ENCODE peak calls at places on chromosome 16, in nine cellular contexts. K is HCT116, O is dorsolateral prefrontal cortex, M is PC-9, S is brain microvascular endothelial cell, Z is fibroblast of lung, U is A673, T is osteoblast, F is MM.1S. V is an unnamed sample.

GRCh38 chr16:49183911-49184310 is 97.7 kb downstream of the CBLN1 start:
- DNase-seq in Z (no peak), O (no peak), K (peak), F (peak), T (no peak), M (no peak), U (peak), S (no peak), V (no peak)

GRCh38 chr16:83992624-83993023 is 24.6 kb downstream of the NECAB2 start:
- DNase-seq in M (no peak), O (peak), S (peak), U (no peak), T (peak), Z (peak), F (no peak), K (no peak), V (peak)

GRCh38 chr16:12819126-12820117 is 15.7 kb upstream of the CPPED1 start:
- DNase-seq in F (peak), S (peak), U (peak), O (peak), T (peak), K (peak), M (no peak), Z (peak), V (peak)

GRCh38 chr16:88685156-88686061 is 898 bp downstream of the SNAI3 start:
- DNase-seq in U (peak), F (peak), S (peak), M (peak), O (no peak), T (peak), K (no peak), Z (peak), V (peak)

GRCh38 chr16:17566075-17566474 is 95.3 kb upstream of the XYLT1 start:
- DNase-seq in S (no peak), Z (no peak), T (no peak), O (no peak), U (no peak), M (no peak), F (no peak), K (no peak), V (no peak)

GRCh38 chr16:3819741-3820724 is 60.5 kb downstream of the CREBBP start:
- DNase-seq in O (no peak), U (peak), T (peak), M (peak), Z (peak), F (no peak), S (peak), K (peak), V (peak)

GRCh38 chr16:11300560-11300892 is 19.4 kb upstream of the PRM1 start:
- DNase-seq in T (no peak), O (no peak), K (no peak), S (no peak), F (no peak), Z (no peak), U (no peak), M (no peak), V (no peak)

GRCh38 chr16:55915116-55915827 is 40.1 kb upstream of the CES5A start:
- DNase-seq in T (no peak), O (no peak), S (no peak), F (no peak), Z (no peak), U (no peak), M (no peak), K (no peak), V (no peak)

GRCh38 chr16:70428178-70428998 is 10.5 kb downstream of the ST3GAL2 start:
- DNase-seq in Z (peak), F (peak), O (peak), K (peak), S (peak), T (peak), U (peak), M (peak), V (peak)

GRCh38 chr16:12260647-12261262 is 284.2 kb downstream of the SNX29 start:
- DNase-seq in S (peak), Z (peak), O (no peak), F (no peak), U (no peak), T (peak), M (no peak), K (peak), V (peak)

GRCh38 chr16:27640277-27640600 is 90.3 kb downstream of the KATNIP start:
- DNase-seq in O (peak), T (no peak), F (no peak), Z (no peak), M (no peak), U (no peak), S (no peak), K (no peak), V (no peak)

GRCh38 chr16:79509221-79509631 is 91.3 kb downstream of the MAF start:
- DNase-seq in O (peak), Z (no peak), M (no peak), K (no peak), S (no peak), T (no peak), F (no peak), U (no peak), V (no peak)

GRCh38 chr16:52318259-52319008 is 228.5 kb downstream of the TOX3 start:
- DNase-seq in Z (no peak), S (no peak), O (no peak), M (no peak), K (no peak), U (no peak), F (no peak), T (no peak), V (no peak)

GRCh38 chr16:82651921-82652601 is 25.3 kb downstream of the CDH13 start:
- DNase-seq in U (no peak), S (no peak), T (no peak), O (no peak), F (peak), K (no peak), Z (no peak), M (no peak), V (no peak)

GRCh38 chr16:90019201-90019542 is at the start of gene DBNDD1:
- DNase-seq in T (peak), F (no peak), K (no peak), M (no peak), Z (no peak), U (no peak), O (no peak), S (no peak), V (no peak)

GRCh38 chr16:23182675-23183485 is at the start of gene SCNN1G:
- DNase-seq in M (no peak), K (no peak), T (peak), F (peak), S (no peak), O (no peak), Z (no peak), U (peak), V (no peak)

GRCh38 chr16:4767872-4768548 is 1.0 kb upstream of the ZNF500 start:
- DNase-seq in K (peak), F (peak), Z (no peak), M (peak), U (peak), O (no peak), T (no peak), S (peak), V (peak)

GRCh38 chr16:27224271-27224737 is 21.0 kb downstream of the KDM8 start:
- DNase-seq in F (no peak), Z (no peak), U (no peak), K (no peak), T (peak), S (no peak), M (no peak), O (no peak), V (no peak)

GRCh38 chr16:57753448-57754353 is 18.1 kb downstream of the KATNB1 start:
- DNase-seq in T (peak), S (no peak), O (no peak), K (no peak), M (no peak), F (no peak), Z (no peak), U (no peak), V (no peak)

GRCh38 chr16:3001316-3001715 is 11.4 kb upstream of the CLDN9 start:
- DNase-seq in T (no peak), U (no peak), F (no peak), M (no peak), O (no peak), K (no peak), Z (no peak), S (no peak), V (no peak)

GRCh38 chr16:55031481-55031880 is 100.8 kb downstream of the IRX5 start:
- DNase-seq in U (no peak), M (no peak), O (no peak), K (no peak), F (no peak), T (no peak), Z (no peak), S (no peak), V (no peak)

GRCh38 chr16:27102701-27103575 is 36.2 kb downstream of the C16orf82 start:
- DNase-seq in O (no peak), Z (no peak), K (no peak), M (no peak), U (no peak), F (no peak), S (no peak), T (no peak), V (no peak)

GRCh38 chr16:54286330-54287017 is at the start of gene IRX3:
- DNase-seq in S (peak), T (peak), U (peak), F (no peak), Z (peak), O (no peak), M (peak), K (peak), V (peak)

GRCh38 chr16:87621976-87622713 is 19.8 kb downstream of the JPH3 start:
- DNase-seq in K (no peak), T (no peak), F (no peak), M (no peak), O (no peak), U (no peak), S (no peak), Z (no peak), V (no peak)

GRCh38 chr16:8736123-8736680 is 61.2 kb downstream of the TMEM186 start:
- DNase-seq in T (no peak), F (no peak), Z (no peak), S (no peak), O (no peak), M (no peak), K (no peak), U (no peak), V (no peak)

GRCh38 chr16:2697401-2697948 is 15.2 kb downstream of the KCTD5 start:
- DNase-seq in S (no peak), F (no peak), Z (no peak), M (no peak), K (no peak), O (no peak), T (no peak), U (no peak), V (no peak)

GRCh38 chr16:22189473-22190168 is 16.5 kb upstream of the EEF2K start:
- DNase-seq in M (no peak), T (peak), F (peak), O (no peak), K (no peak), U (no peak), Z (peak), S (no peak), V (peak)

GRCh38 chr16:56781565-56781964 is 51.6 kb downstream of the NUP93 start:
- DNase-seq in T (no peak), M (no peak), Z (no peak), S (no peak), F (no peak), U (peak), K (no peak), O (no peak), V (no peak)

GRCh38 chr16:71645450-71645849 is 19.5 kb downstream of the MARVELD3 start:
- DNase-seq in U (peak), T (peak), F (peak), S (peak), M (no peak), Z (peak), O (no peak), K (no peak), V (peak)

GRCh38 chr16:21158208-21159110 is at the start of gene LDAF1:
- DNase-seq in F (peak), O (peak), Z (peak), S (peak), K (peak), M (peak), U (peak), T (peak), V (peak)

DNA sequence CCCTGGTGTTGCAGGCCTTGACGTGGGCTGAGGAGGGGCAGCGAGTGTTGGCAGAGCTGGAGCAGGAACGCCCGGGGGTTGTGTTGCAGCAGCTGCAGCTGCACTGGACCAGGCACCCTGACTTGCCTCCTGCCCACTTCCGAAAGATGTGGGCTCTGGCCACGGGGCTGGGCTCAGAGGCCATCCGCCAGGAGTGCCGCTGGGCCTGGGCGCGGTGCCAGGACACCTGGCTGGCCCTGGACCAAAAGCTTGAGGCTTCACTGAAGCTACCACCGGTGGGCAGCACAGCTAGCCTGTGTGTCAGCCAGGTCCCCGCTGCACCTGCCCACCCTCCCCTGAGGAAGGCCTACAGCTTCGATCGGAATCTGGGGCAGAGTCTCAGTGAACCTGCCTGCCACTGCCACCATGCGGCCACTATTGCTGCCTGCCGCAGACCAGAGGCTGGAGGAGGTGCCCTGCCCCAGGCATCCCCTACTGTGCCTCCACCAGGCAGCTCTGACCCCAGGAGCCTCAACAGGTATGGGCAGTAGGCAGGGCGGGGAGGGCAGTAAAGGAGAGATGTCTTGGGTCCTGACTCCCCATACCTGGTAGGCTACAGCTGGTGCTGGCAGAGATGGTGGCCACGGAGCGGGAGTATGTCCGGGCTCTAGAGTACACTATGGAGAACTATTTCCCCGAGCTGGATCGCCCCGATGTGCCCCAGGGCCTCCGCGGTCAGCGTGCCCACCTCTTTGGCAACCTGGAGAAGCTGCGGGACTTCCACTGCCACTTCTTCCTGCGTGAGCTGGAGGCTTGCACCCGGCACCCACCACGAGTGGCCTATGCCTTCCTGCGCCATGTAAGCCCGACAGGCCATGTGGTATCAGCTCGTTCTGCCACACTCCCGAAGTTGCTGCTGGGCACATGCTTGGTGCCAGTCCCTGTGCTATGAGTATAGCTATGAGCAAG is 5.6 kb downstream of the PLEKHG4 start:
- DNase-seq in U (no peak), O (peak), M (peak), F (no peak), K (no peak), T (peak), S (no peak), Z (no peak), V (peak)
- TF ChIP-seq CTCF in U (no peak), O (peak), M (peak), F (peak), K (peak), T (peak), S (peak), Z (peak), V (peak)

GRCh38 chr16:30527635-30528178 is 1.3 kb upstream of the ZNF768 start:
- DNase-seq in Z (no peak), U (no peak), M (peak), F (peak), O (no peak), K (no peak), T (peak), S (no peak), V (no peak)
- H3K4me3 ChIP-seq in Z (no peak), U (peak), M (peak), F (peak), O (peak), K (peak), T (peak), S (peak), V (peak)

GRCh38 chr16:66013497-66013896 is 353.0 kb upstream of the CDH5 start:
- DNase-seq in Z (no peak), K (no peak), T (no peak), M (no peak), F (no peak), U (no peak), O (no peak), S (no peak), V (no peak)
- TF ChIP-seq CTCF in Z (no peak), K (no peak), T (no peak), M (no peak), F (no peak), U (no peak), O (no peak), S (no peak), V (no peak)

DNA sequence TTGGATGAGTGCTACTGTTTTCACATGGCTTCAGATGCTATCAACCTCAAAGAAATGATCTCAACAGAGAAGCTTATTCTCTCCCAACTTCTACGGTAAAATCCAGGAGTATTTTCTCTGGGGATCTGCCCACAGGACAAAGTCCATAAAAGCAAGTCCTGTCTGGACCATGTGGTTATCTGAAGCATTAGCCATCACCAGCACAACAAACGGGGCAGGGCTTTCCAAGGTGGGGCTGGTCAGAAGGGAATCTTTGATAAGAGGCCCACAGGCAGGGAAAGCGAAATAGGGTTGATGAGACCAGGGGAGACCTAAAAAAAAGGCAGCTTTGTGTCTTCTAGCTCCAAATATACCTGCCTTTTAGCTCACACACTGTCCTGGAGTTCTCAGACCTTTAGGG is 38.7 kb upstream of the CACNG3 start:
- DNase-seq in Z (no peak), U (no peak), S (no peak), T (no peak), F (no peak), O (no peak), M (no peak), K (no peak), V (no peak)
- H3K4me3 ChIP-seq in Z (no peak), U (no peak), S (no peak), T (no peak), F (no peak), O (no peak), M (no peak), K (no peak), V (no peak)

GRCh38 chr16:50668368-50669008 is 12.6 kb downstream of the SNX20 start:
- DNase-seq in F (no peak), T (no peak), Z (no peak), S (no peak), O (no peak), K (no peak), M (peak), U (no peak), V (no peak)
- TF ChIP-seq CTCF in F (no peak), T (no peak), Z (no peak), S (no peak), O (no peak), K (no peak), M (peak), U (no peak), V (no peak)

GRCh38 chr16:86503830-86504229 is 6.5 kb upstream of the FOXF1 start:
- DNase-seq in T (peak), U (no peak), F (no peak), M (no peak), O (no peak), Z (no peak), K (no peak), S (no peak), V (no peak)

GRCh38 chr16:86500708-86501510 is 9.4 kb upstream of the FOXF1 start:
- DNase-seq in F (no peak), U (no peak), T (peak), M (no peak), Z (no peak), S (no peak), K (no peak), O (no peak), V (no peak)

GRCh38 chr16:86502856-86503748 is 7.2 kb upstream of the FOXF1 start:
- DNase-seq in O (no peak), S (no peak), M (no peak), U (no peak), Z (peak), K (no peak), F (no peak), T (peak), V (no peak)

GRCh38 chr16:86499889-86500707 is 10.2 kb upstream of the FOXF1 start:
- DNase-seq in Z (no peak), M (no peak), F (no peak), U (no peak), S (no peak), K (no peak), T (peak), O (no peak), V (no peak)

DNA sequence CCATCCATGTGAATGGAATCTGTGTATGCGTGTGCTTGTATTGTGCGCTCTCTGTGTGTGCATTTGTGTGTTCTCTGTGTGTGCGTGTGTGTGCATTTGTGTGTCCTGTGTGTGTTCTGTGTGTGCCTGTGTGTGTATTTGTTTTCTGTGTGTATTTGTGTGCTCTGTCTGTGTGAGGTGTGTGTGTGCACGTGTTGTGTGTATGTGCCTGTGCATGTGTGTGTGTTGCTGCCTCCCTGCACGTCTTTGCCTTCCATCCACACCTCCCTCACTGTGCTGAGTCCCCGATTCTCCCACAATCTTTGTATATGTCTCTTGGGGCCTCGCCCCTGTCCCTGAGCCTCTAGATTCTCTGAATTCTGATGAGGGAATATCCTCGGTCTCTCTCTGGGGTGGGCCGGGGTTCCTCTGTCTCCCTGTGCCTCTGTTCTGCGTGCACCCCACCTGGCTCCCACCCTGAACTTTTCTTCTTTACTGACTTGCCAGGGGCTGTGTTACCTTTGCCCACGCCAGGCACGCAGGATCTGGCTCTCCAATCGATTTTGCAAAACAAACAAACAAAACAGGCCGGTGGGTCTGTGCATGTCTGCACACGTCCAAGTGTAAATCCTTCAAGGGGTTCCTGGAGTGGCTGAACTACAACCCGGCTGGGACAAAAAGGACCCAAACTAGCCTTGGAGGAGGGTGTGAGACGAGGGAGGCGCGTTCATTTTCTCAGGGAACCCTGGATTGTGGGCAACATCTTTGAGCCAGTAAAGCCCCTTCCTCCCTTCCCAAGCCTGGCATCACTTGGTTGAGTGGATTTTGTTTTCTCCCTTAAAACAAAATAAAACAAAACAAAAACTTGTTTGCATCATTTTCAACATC is 8.1 kb upstream of the FOXF1 start:
- DNase-seq in S (no peak), O (no peak), F (no peak), T (peak), U (no peak), Z (no peak), M (no peak), K (no peak), V (no peak)
- H3K4me3 ChIP-seq in S (no peak), O (no peak), F (no peak), T (no peak), U (no peak), Z (no peak), M (no peak), K (no peak), V (no peak)

GRCh38 chr16:85428899-85429775 is 184.0 kb upstream of the GSE1 start:
- DNase-seq in O (no peak), M (no peak), K (no peak), U (no peak), Z (no peak), T (no peak), S (no peak), F (no peak), V (no peak)
- TF ChIP-seq CTCF in O (no peak), M (no peak), K (no peak), U (no peak), Z (no peak), T (no peak), S (no peak), F (no peak), V (no peak)

GRCh38 chr16:30947533-30948086 is 1.3 kb upstream of the ORAI3 start:
- DNase-seq in T (peak), M (no peak), F (no peak), K (no peak), O (no peak), S (no peak), Z (no peak), U (no peak), V (no peak)
- H3K4me3 ChIP-seq in T (no peak), M (no peak), F (no peak), K (no peak), O (peak), S (peak), Z (no peak), U (peak), V (no peak)